ENCODE peak calls at places on chromosomes 11 and 22, in five cellular contexts. U is neuronal stem cell, L is mesendoderm, W is OCI-LY7, F is fibroblast of lung. R is an unnamed sample.

GRCh38 chr11:10673476-10674062 is 20.0 kb downstream of the IRAG1 start:
- DNase-seq in U (no peak), L (no peak), W (no peak), F (no peak), R (no peak)

GRCh38 chr22:31143038-31143437 is 2.7 kb upstream of the PLA2G3 start:
- DNase-seq in U (no peak), L (no peak), W (no peak), F (no peak), R (no peak)

GRCh38 chr11:76048763-76049162 is 157.5 kb downstream of the WNT11 start:
- DNase-seq in U (peak), L (peak), W (peak), F (no peak), R (no peak)

GRCh38 chr11:68798221-68798813 is 43.4 kb downstream of the CPT1A start:
- DNase-seq in U (peak), L (peak), W (peak), F (no peak), R (no peak)

GRCh38 chr11:61927501-61927900 is 10.1 kb upstream of the RAB3IL1 start:
- DNase-seq in U (no peak), L (no peak), W (no peak), F (no peak), R (no peak)

GRCh38 chr11:116791813-116792143 is at the start of gene APOA5:
- DNase-seq in U (no peak), L (no peak), W (no peak), F (no peak), R (no peak)

GRCh38 chr11:78801161-78801884 is 226.7 kb upstream of the NARS2 start:
- DNase-seq in U (no peak), L (peak), W (no peak), F (peak), R (no peak)

GRCh38 chr11:73157141-73158010 is 15.3 kb upstream of the FCHSD2 start:
- DNase-seq in U (no peak), L (no peak), W (peak), F (peak), R (peak)

GRCh38 chr22:19798825-19799224 is 38.2 kb downstream of the TBX1 start:
- DNase-seq in U (no peak), L (no peak), W (no peak), F (no peak), R (no peak)

GRCh38 chr11:126169291-126169690 is 42.2 kb downstream of the RPUSD4 start:
- DNase-seq in U (no peak), L (no peak), W (no peak), F (no peak), R (no peak)

GRCh38 chr22:38923463-38924196 is 33.8 kb upstream of the APOBEC3A start:
- DNase-seq in U (no peak), L (peak), W (no peak), F (peak), R (peak)

GRCh38 chr11:72821221-72821919 is 7.2 kb downstream of the ATG16L2 start:
- DNase-seq in U (no peak), L (no peak), W (no peak), F (no peak), R (no peak)

GRCh38 chr11:119306373-119306890 is 10.5 kb downstream of the MCAM start:
- DNase-seq in U (no peak), L (no peak), W (no peak), F (peak), R (no peak)

GRCh38 chr22:42296381-42296853 is 26.0 kb upstream of the TCF20 start:
- DNase-seq in U (no peak), L (no peak), W (peak), F (no peak), R (no peak)

GRCh38 chr22:26567610-26568009 is 22.3 kb downstream of the TPST2 start:
- DNase-seq in U (no peak), L (no peak), W (no peak), F (no peak), R (no peak)

GRCh38 chr11:86116386-86116726 is 47.5 kb upstream of the PICALM start:
- DNase-seq in U (no peak), L (no peak), W (no peak), F (peak), R (peak)

GRCh38 chr11:113675003-113675471 is 31.1 kb downstream of the TMPRSS5 start:
- DNase-seq in U (no peak), L (no peak), W (no peak), F (peak), R (no peak)

GRCh38 chr22:44828193-44828592 is 75.8 kb downstream of the ARHGAP8 start:
- DNase-seq in U (no peak), L (peak), W (peak), F (no peak), R (no peak)

GRCh38 chr22:37880668-37881440 is 25.2 kb upstream of the MICALL1 start:
- DNase-seq in U (no peak), L (no peak), W (no peak), F (peak), R (no peak)

GRCh38 chr22:29782061-29782845 is 15.1 kb downstream of the UQCR10 start:
- DNase-seq in U (no peak), L (no peak), W (no peak), F (peak), R (peak)

GRCh38 chr11:7840580-7840979 is 43.8 kb upstream of the OR5P2 start:
- DNase-seq in U (no peak), L (no peak), W (no peak), F (no peak), R (no peak)

GRCh38 chr11:130163346-130164220 is 4.0 kb downstream of the ST14 start:
- DNase-seq in U (no peak), L (peak), W (peak), F (no peak), R (peak)

GRCh38 chr11:122101625-122102291 is 14.3 kb downstream of the BLID start:
- DNase-seq in U (peak), L (peak), W (no peak), F (peak), R (no peak)

GRCh38 chr22:37748659-37749058 is 51.8 kb downstream of the TRIOBP start:
- DNase-seq in U (no peak), L (no peak), W (no peak), F (no peak), R (peak)

GRCh38 chr11:134069996-134070845 is 1.3 kb downstream of the JAM3 start:
- DNase-seq in U (no peak), L (no peak), W (no peak), F (no peak), R (no peak)

GRCh38 chr11:86143429-86144030 is 74.6 kb upstream of the PICALM start:
- DNase-seq in U (no peak), L (no peak), W (no peak), F (no peak), R (peak)

GRCh38 chr11:1927151-1928037 is 7.9 kb downstream of the TNNT3 start:
- DNase-seq in U (no peak), L (no peak), W (no peak), F (no peak), R (no peak)

GRCh38 chr11:132056689-132057088 is 686.3 kb downstream of the NTM start:
- DNase-seq in U (no peak), L (no peak), W (no peak), F (peak), R (no peak)

GRCh38 chr11:118048472-118049370 is 28.2 kb upstream of the TMPRSS4 start:
- DNase-seq in U (no peak), L (no peak), W (no peak), F (no peak), R (no peak)

GRCh38 chr11:112628676-112629075 is 332.5 kb upstream of the NCAM1 start:
- DNase-seq in U (no peak), L (no peak), W (no peak), F (peak), R (no peak)

GRCh38 chr22:25057013-25057881 is 104.7 kb downstream of the KIAA1671 start:
- DNase-seq in U (peak), L (peak), W (peak), F (no peak), R (peak)

GRCh38 chr22:30855677-30856518 is 112.7 kb downstream of the MORC2 start:
- DNase-seq in U (no peak), L (no peak), W (no peak), F (peak), R (no peak)

GRCh38 chr11:41245184-41245583 is 214.3 kb downstream of the LRRC4C start:
- DNase-seq in U (no peak), L (no peak), W (no peak), F (peak), R (no peak)

DNA sequence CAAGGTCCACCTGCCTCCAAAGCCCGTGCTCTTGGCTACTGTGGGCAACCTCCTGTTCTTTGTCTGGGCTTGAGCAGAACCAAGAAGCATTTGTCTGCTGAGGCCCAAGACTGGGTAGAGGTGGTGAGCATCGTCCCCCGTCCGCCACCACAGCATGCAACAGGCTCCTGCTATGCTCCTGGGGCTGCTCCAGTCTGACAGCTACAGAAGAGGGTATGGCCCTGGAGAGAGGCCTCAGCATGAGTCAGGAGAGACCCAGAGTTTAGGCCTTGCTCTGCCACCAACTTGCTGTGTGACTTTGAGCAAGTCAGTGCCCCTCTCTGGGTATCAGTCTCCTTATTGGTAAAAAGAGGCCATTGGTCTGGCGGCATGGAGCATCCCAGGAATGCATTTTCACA is 91.2 kb downstream of the TP53I11 start:
- DNase-seq in U (no peak), L (no peak), W (no peak), F (no peak), R (no peak)
- H3K4me2 ChIP-seq in U (no peak), L (no peak), W (no peak), F (no peak), R (no peak)

DNA sequence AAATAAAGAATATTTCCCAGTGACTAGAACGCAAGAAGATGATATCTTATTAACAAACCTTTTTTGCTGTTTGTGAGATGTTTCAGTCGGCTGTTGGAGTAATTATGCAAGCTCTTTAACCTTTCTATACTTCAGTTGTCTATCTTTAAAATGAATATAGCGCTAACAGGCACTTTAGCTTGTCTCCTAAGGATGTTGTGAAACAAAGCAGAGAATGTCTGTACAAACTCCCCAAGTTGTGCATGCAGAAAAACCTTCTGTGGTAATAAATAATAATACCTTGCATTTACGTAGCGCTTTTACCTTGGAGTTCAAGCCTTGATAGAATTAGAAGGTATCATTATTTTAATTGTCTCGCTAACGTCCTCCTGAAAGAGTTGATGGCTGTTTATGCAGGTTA is 1.9 kb upstream of the KDM2A start:
- DNase-seq in U (no peak), L (no peak), W (no peak), F (no peak), R (no peak)
- H3K4me2 ChIP-seq in U (peak), L (peak), W (peak), F (no peak), R (peak)

DNA sequence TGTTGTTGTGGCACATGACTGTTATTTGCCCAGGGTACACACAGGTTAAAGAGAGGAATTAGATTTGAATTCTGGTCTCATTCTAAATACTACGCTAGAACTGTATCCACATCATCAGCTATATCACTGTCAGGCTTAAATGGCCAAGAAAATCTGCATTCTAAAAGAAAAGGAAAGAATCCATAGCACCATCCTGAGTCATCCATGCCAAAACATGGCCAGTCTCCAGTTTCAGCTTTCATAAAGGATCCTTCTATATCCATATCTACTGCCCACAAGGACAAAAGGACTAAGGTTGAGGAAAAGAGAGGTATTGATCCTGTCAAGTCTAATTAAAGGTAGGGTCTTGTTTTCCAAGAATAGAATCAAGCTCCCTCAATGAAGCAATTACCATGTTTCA is 73.6 kb upstream of the GDPD4 start:
- DNase-seq in U (no peak), L (no peak), W (no peak), F (peak), R (no peak)
- H3K4me2 ChIP-seq in U (no peak), L (no peak), W (no peak), F (no peak), R (no peak)

DNA sequence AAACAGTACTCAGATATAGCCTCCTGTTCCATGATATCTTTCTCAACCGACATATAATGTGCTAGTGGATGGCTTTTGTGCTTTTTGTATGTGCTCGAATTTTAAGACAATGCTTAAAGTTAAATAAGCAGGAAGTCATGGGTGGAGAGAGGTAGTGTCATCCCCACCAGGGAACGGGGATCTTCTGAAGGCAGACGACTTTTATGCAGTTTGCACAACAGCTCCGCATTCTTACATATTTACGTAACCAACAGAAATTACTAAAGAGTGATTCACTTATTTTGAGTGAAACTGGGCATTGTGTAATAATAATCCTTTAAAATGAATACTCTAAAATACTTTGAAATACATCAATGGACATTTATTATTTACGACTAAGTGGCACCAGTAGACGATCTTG is 305.1 kb downstream of the CNTN5 start:
- DNase-seq in U (no peak), L (peak), W (no peak), F (peak), R (peak)
- H3K4me2 ChIP-seq in U (no peak), L (no peak), W (no peak), F (no peak), R (peak)

DNA sequence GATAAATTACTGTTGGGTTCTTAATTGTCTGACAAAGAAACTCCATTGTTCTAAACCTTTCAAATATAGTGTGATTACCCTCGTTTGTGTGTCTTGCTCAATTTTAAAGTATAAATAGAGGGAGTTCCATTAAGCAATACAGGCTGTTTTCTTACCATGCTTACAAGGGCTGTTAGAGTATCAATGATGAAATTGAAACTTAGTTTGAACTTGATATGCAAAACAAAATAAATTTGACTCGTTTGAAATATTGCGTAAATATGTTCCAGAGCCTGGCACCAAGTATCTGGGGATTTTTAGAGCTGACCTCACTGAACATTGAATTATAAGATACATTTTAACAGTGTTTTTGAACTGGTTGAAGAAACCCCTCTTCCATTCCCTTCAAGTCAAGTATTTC is 31.7 kb downstream of the TEAD1 start:
- DNase-seq in U (no peak), L (no peak), W (no peak), F (no peak), R (no peak)
- H3K4me2 ChIP-seq in U (no peak), L (no peak), W (no peak), F (no peak), R (no peak)

GRCh38 chr11:27398413-27398780 is 35.4 kb upstream of the CCDC34 start:
- DNase-seq in U (no peak), L (no peak), W (no peak), F (no peak), R (no peak)

GRCh38 chr11:27395556-27396258 is 32.7 kb upstream of the CCDC34 start:
- DNase-seq in U (no peak), L (peak), W (no peak), F (peak), R (peak)

GRCh38 chr11:27392715-27393114 is 29.7 kb upstream of the CCDC34 start:
- DNase-seq in U (peak), L (peak), W (no peak), F (peak), R (peak)

GRCh38 chr11:27397619-27398412 is 34.8 kb upstream of the CCDC34 start:
- DNase-seq in U (no peak), L (no peak), W (no peak), F (no peak), R (no peak)

DNA sequence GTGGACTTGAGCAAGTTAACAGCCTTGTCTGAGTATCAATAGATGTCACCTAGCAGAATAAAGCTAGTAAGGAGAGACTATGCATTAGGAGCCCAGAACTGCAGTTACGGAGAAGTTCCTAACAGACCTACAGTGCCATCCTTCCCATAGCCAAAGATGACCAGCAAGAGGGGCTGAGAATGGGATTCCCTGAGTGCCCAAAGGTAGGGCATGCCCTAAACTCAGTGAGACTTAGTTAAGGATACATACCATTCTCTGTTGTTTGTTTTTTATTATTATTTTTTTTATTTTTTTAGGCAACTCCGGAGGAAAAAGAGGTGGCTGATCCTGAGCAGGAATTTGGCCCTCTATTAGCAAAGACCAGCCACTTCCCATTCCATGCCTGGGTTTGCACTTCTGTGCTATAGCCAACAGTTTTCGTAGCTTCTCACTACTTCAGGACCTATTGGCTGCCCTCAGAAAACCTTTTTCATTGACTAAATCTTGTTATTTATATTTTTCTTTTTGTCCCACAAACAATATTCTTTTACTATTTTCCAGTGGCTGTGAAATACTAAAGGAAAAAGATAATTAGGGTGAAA is 33.3 kb upstream of the CCDC34 start:
- DNase-seq in U (no peak), L (no peak), W (no peak), F (no peak), R (no peak)
- H3K4me2 ChIP-seq in U (no peak), L (no peak), W (no peak), F (no peak), R (peak)

DNA sequence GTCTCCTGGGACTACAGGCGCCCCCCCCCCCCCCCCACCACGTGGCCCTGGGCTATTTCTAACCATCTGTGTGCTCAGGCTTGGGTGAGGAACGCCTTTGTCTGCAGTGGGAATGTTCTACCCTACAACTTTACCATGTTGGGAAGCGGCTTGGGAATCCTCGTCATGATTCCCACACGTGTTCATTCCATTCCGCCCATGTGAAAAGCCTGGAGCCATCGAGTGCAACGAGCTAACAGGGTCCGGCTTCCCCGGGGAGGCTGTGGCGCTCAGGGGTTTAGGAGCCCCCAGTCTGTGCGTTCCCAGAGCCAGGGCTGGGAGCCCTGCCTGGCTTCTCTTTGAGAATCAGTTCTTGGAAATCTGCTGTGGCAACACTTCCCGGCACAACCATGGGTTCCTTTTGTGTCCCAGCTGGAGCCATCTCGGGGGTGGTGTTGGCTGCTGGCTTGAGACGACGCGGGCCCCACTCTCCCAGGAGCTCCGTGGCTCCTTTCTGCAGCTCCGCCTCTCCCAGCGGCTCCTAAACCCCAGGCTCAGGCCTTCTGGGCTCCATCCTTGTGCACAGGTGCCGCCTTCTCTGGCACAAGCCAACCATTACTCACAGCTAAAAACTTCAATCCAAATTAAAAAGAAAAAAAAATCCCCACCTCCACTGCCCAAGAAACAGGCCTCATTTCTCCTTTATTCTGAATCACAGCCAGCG is 18.8 kb upstream of the PPFIA1 start:
- DNase-seq in U (no peak), L (no peak), W (no peak), F (peak), R (peak)
- H3K4me2 ChIP-seq in U (no peak), L (no peak), W (no peak), F (no peak), R (no peak)

GRCh38 chr11:48033918-48034341 is 53.6 kb downstream of the PTPRJ start:
- DNase-seq in U (no peak), L (no peak), W (no peak), F (no peak), R (no peak)
- H3K4me2 ChIP-seq in U (no peak), L (no peak), W (peak), F (no peak), R (no peak)

R was measured in PC-9.